ENCODE peak calls at places on chromosomes 16 and 17, in nine cellular contexts. J, M, W, H, B, Z, I, T and G are unnamed samples.

GRCh38 chr16:50473375-50473945 is 74.7 kb upstream of the NKD1 start:
- DNase-seq in J (peak; percentile 31), M (no peak), W (no peak), H (no peak), B (no peak), Z (no peak), I (no peak), T (no peak), G (no peak)

GRCh38 chr16:27363797-27364196 is 38.2 kb upstream of the IL21R start:
- DNase-seq in J (no peak), M (no peak), W (no peak), H (no peak), B (no peak), Z (no peak), I (no peak), T (no peak), G (no peak)

GRCh38 chr16:88671806-88672205 is 8.9 kb upstream of the MVD start:
- DNase-seq in J (no peak), M (no peak), W (no peak), H (no peak), B (no peak), Z (no peak), I (no peak), T (no peak), G (no peak)

GRCh38 chr17:80477647-80478478 is 1.5 kb upstream of the NPTX1 start:
- DNase-seq in J (peak; percentile 74), M (no peak), W (no peak), H (no peak), B (peak; percentile 48), Z (no peak), I (no peak), T (no peak), G (peak; percentile 71)

GRCh38 chr17:39754958-39755549 is 17.3 kb downstream of the GRB7 start:
- DNase-seq in J (peak; percentile 66), M (no peak), W (no peak), H (no peak), B (no peak), Z (no peak), I (no peak), T (no peak), G (peak; percentile 22)

GRCh38 chr16:79278506-79278905 is 322.0 kb downstream of the MAF start:
- DNase-seq in J (no peak), M (no peak), W (no peak), H (no peak), B (no peak), Z (no peak), I (peak; percentile 20), T (no peak), G (no peak)

GRCh38 chr17:82065193-82065637 is 389 bp downstream of the DUS1L start:
- DNase-seq in J (no peak), M (no peak), W (peak; percentile 85), H (no peak), B (no peak), Z (no peak), I (no peak), T (no peak), G (peak; percentile 47)

GRCh38 chr16:75264531-75264998 is 13.1 kb upstream of the BCAR1 start:
- DNase-seq in J (no peak), M (no peak), W (no peak), H (no peak), B (no peak), Z (peak; percentile 52), I (no peak), T (no peak), G (no peak)

GRCh38 chr17:28727727-28728363 is 743 bp upstream of the NEK8 start:
- DNase-seq in J (peak; percentile 99), M (peak; percentile 41), W (no peak), H (no peak), B (peak; percentile 32), Z (peak; percentile 46), I (peak; percentile 77), T (no peak), G (peak; percentile 7)

GRCh38 chr17:79837888-79838540 is 1.2 kb downstream of the CBX4 start:
- DNase-seq in J (no peak), M (peak; percentile 24), W (no peak), H (no peak), B (peak; percentile 46), Z (no peak), I (no peak), T (no peak), G (no peak)

GRCh38 chr17:57463103-57463885 is 207.0 kb downstream of the MSI2 start:
- DNase-seq in J (no peak), M (no peak), W (peak; percentile 62), H (no peak), B (no peak), Z (no peak), I (no peak), T (peak; percentile 77), G (peak; percentile 78)

GRCh38 chr16:85049864-85050263 is 22.3 kb downstream of the KIAA0513 start:
- DNase-seq in J (no peak), M (no peak), W (no peak), H (no peak), B (no peak), Z (no peak), I (no peak), T (no peak), G (no peak)

GRCh38 chr17:73224663-73225305 is 31.9 kb downstream of the COG1 start:
- DNase-seq in J (peak; percentile 32), M (no peak), W (no peak), H (no peak), B (no peak), Z (no peak), I (no peak), T (no peak), G (no peak)

GRCh38 chr16:30778549-30779244 is 8.3 kb downstream of the ZNF629 start:
- DNase-seq in J (peak; percentile 44), M (peak; percentile 42), W (no peak), H (no peak), B (peak; percentile 55), Z (no peak), I (no peak), T (no peak), G (no peak)

GRCh38 chr16:57266531-57267268 is 17.8 kb downstream of the PLLP start:
- DNase-seq in J (no peak), M (no peak), W (no peak), H (no peak), B (no peak), Z (no peak), I (no peak), T (no peak), G (no peak)

GRCh38 chr17:47279062-47279801 is 25.6 kb downstream of the ITGB3 start:
- DNase-seq in J (peak; percentile 90), M (peak; percentile 72), W (peak; percentile 65), H (peak; percentile 88), B (peak; percentile 96), Z (no peak), I (no peak), T (peak; percentile 93), G (peak; percentile 94)

GRCh38 chr17:81057079-81057730 is 22.3 kb downstream of the BAIAP2 start:
- DNase-seq in J (peak; percentile 96), M (no peak), W (no peak), H (no peak), B (peak; percentile 65), Z (no peak), I (no peak), T (no peak), G (no peak)

GRCh38 chr16:26777821-26778220 is 288.9 kb upstream of the C16orf82 start:
- DNase-seq in J (no peak), M (no peak), W (no peak), H (no peak), B (no peak), Z (no peak), I (no peak), T (no peak), G (no peak)

GRCh38 chr16:17380613-17381012 is 90.1 kb downstream of the XYLT1 start:
- DNase-seq in J (no peak), M (no peak), W (no peak), H (no peak), B (no peak), Z (no peak), I (no peak), T (no peak), G (peak; percentile 71)

GRCh38 chr16:78183886-78184553 is 84.6 kb downstream of the WWOX start:
- DNase-seq in J (no peak), M (no peak), W (no peak), H (no peak), B (no peak), Z (no peak), I (no peak), T (no peak), G (no peak)

GRCh38 chr17:71585540-71585939 is 535.3 kb upstream of the SOX9 start:
- DNase-seq in J (no peak), M (no peak), W (no peak), H (no peak), B (no peak), Z (no peak), I (no peak), T (no peak), G (no peak)

GRCh38 chr17:47895254-47895855 is 681 bp upstream of the SP2 start:
- DNase-seq in J (no peak), M (peak; percentile 39), W (no peak), H (no peak), B (no peak), Z (no peak), I (no peak), T (no peak), G (peak; percentile 31)

GRCh38 chr16:87966685-87967185 is 15.5 kb downstream of the BANP start:
- DNase-seq in J (no peak), M (no peak), W (no peak), H (no peak), B (no peak), Z (no peak), I (no peak), T (no peak), G (peak; percentile 22)

GRCh38 chr16:4486126-4486893 is 10.1 kb downstream of the HMOX2 start:
- DNase-seq in J (no peak), M (no peak), W (no peak), H (no peak), B (no peak), Z (no peak), I (no peak), T (no peak), G (no peak)

GRCh38 chr16:81526935-81527334 is 82.3 kb downstream of the CMIP start:
- DNase-seq in J (no peak), M (peak; percentile 51), W (no peak), H (no peak), B (no peak), Z (no peak), I (no peak), T (peak; percentile 43), G (peak; percentile 31)

GRCh38 chr17:80667462-80668277 is 123.0 kb downstream of the RPTOR start:
- DNase-seq in J (no peak), M (no peak), W (no peak), H (no peak), B (no peak), Z (no peak), I (no peak), T (no peak), G (no peak)

GRCh38 chr16:19235886-19236285 is 49.6 kb upstream of the CLEC19A start:
- DNase-seq in J (no peak), M (no peak), W (no peak), H (no peak), B (no peak), Z (no peak), I (no peak), T (no peak), G (no peak)